ENCODE peak calls at places on chromosomes 6 and 20, in seven cellular contexts. One of them, this sample, is unnamed.
A peak's percentile ranks its signal among the peaks of the same experiment; 100 is the strongest.

GRCh38 chr6:170210651-170211403 is 80.1 kb downstream of the DLL1 start:
- DNase-seq in A549: no peak
- DNase-seq in GM10248: no peak
- DNase-seq in heart left ventricle: no peak
- DNase-seq in adrenal gland: no peak
- DNase-seq in AG04450: no peak
- DNase-seq in psoas muscle: no peak
- DNase-seq in this sample: no peak

GRCh38 chr6:143743256-143744166 is 65.7 kb downstream of the PHACTR2 start:
- DNase-seq in A549: no peak
- DNase-seq in GM10248: no peak
- DNase-seq in heart left ventricle: no peak
- DNase-seq in adrenal gland: no peak
- DNase-seq in AG04450: peak; percentile 21
- DNase-seq in psoas muscle: no peak
- DNase-seq in this sample: no peak

GRCh38 chr6:56962451-56962850 is 7.5 kb downstream of the BEND6 start:
- DNase-seq in A549: no peak
- DNase-seq in GM10248: no peak
- DNase-seq in heart left ventricle: no peak
- DNase-seq in adrenal gland: no peak
- DNase-seq in AG04450: no peak
- DNase-seq in psoas muscle: no peak
- DNase-seq in this sample: no peak

GRCh38 chr6:143321687-143322086 is 128.8 kb downstream of the ADAT2 start:
- DNase-seq in A549: no peak
- DNase-seq in GM10248: no peak
- DNase-seq in heart left ventricle: no peak
- DNase-seq in adrenal gland: no peak
- DNase-seq in AG04450: no peak
- DNase-seq in psoas muscle: no peak
- DNase-seq in this sample: no peak

GRCh38 chr6:73505142-73505541 is 15.7 kb downstream of the EEF1A1 start:
- DNase-seq in A549: no peak
- DNase-seq in GM10248: no peak
- DNase-seq in heart left ventricle: no peak
- DNase-seq in adrenal gland: no peak
- DNase-seq in AG04450: no peak
- DNase-seq in psoas muscle: no peak
- DNase-seq in this sample: no peak

GRCh38 chr20:8330785-8331699 is 199.0 kb downstream of the PLCB1 start:
- DNase-seq in A549: no peak
- DNase-seq in GM10248: no peak
- DNase-seq in heart left ventricle: no peak
- DNase-seq in adrenal gland: no peak
- DNase-seq in AG04450: no peak
- DNase-seq in psoas muscle: no peak
- DNase-seq in this sample: no peak

GRCh38 chr6:41283597-41283996 is 2.9 kb downstream of the TREM1 start:
- DNase-seq in A549: no peak
- DNase-seq in GM10248: no peak
- DNase-seq in heart left ventricle: no peak
- DNase-seq in adrenal gland: no peak
- DNase-seq in AG04450: no peak
- DNase-seq in psoas muscle: no peak
- DNase-seq in this sample: no peak

GRCh38 chr20:63321148-63321831 is 28.3 kb downstream of the COL20A1 start:
- DNase-seq in A549: no peak
- DNase-seq in GM10248: no peak
- DNase-seq in heart left ventricle: peak; percentile 74
- DNase-seq in adrenal gland: peak; percentile 37
- DNase-seq in AG04450: no peak
- DNase-seq in psoas muscle: peak; percentile 50
- DNase-seq in this sample: no peak

GRCh38 chr6:56699066-56699654 is 56.5 kb upstream of the DST start:
- DNase-seq in A549: no peak
- DNase-seq in GM10248: peak; percentile 36
- DNase-seq in heart left ventricle: no peak
- DNase-seq in adrenal gland: no peak
- DNase-seq in AG04450: no peak
- DNase-seq in psoas muscle: no peak
- DNase-seq in this sample: peak; percentile 32

GRCh38 chr6:23213651-23214050 is 644.3 kb downstream of the HDGFL1 start:
- DNase-seq in A549: no peak
- DNase-seq in GM10248: no peak
- DNase-seq in heart left ventricle: no peak
- DNase-seq in adrenal gland: no peak
- DNase-seq in AG04450: no peak
- DNase-seq in psoas muscle: no peak
- DNase-seq in this sample: no peak

GRCh38 chr6:155171747-155172191 is 92.0 kb upstream of the CLDN20 start:
- DNase-seq in A549: no peak
- DNase-seq in GM10248: no peak
- DNase-seq in heart left ventricle: no peak
- DNase-seq in adrenal gland: no peak
- DNase-seq in AG04450: no peak
- DNase-seq in psoas muscle: no peak
- DNase-seq in this sample: no peak

GRCh38 chr6:146997062-146997461 is 207.2 kb upstream of the STXBP5 start:
- DNase-seq in A549: peak; percentile 33
- DNase-seq in GM10248: no peak
- DNase-seq in heart left ventricle: no peak
- DNase-seq in adrenal gland: no peak
- DNase-seq in AG04450: peak; percentile 51
- DNase-seq in psoas muscle: no peak
- DNase-seq in this sample: no peak

GRCh38 chr6:136103763-136104311 is 146.3 kb downstream of the MTFR2 start:
- DNase-seq in A549: no peak
- DNase-seq in GM10248: no peak
- DNase-seq in heart left ventricle: peak; percentile 87
- DNase-seq in adrenal gland: peak; percentile 36
- DNase-seq in AG04450: no peak
- DNase-seq in psoas muscle: peak; percentile 69
- DNase-seq in this sample: no peak

GRCh38 chr6:11224252-11224965 is 8.1 kb downstream of the NEDD9 start:
- DNase-seq in A549: no peak
- DNase-seq in GM10248: no peak
- DNase-seq in heart left ventricle: no peak
- DNase-seq in adrenal gland: no peak
- DNase-seq in AG04450: no peak
- DNase-seq in psoas muscle: no peak
- DNase-seq in this sample: no peak

GRCh38 chr6:168472363-168472762 is 31.4 kb downstream of the SMOC2 start:
- DNase-seq in A549: no peak
- DNase-seq in GM10248: no peak
- DNase-seq in heart left ventricle: no peak
- DNase-seq in adrenal gland: no peak
- DNase-seq in AG04450: no peak
- DNase-seq in psoas muscle: no peak
- DNase-seq in this sample: no peak

GRCh38 chr20:17281478-17281877 is 54.6 kb downstream of the PCSK2 start:
- DNase-seq in A549: peak; percentile 44
- DNase-seq in GM10248: no peak
- DNase-seq in heart left ventricle: no peak
- DNase-seq in adrenal gland: peak; percentile 19
- DNase-seq in AG04450: no peak
- DNase-seq in psoas muscle: no peak
- DNase-seq in this sample: peak; percentile 7

GRCh38 chr6:169165031-169165430 is 88.6 kb downstream of the THBS2 start:
- DNase-seq in A549: no peak
- DNase-seq in GM10248: no peak
- DNase-seq in heart left ventricle: no peak
- DNase-seq in adrenal gland: no peak
- DNase-seq in AG04450: no peak
- DNase-seq in psoas muscle: no peak
- DNase-seq in this sample: no peak

GRCh38 chr20:48782901-48783308 is 44.9 kb downstream of the PREX1 start:
- DNase-seq in A549: no peak
- DNase-seq in GM10248: no peak
- DNase-seq in heart left ventricle: no peak
- DNase-seq in adrenal gland: no peak
- DNase-seq in AG04450: no peak
- DNase-seq in psoas muscle: no peak
- DNase-seq in this sample: no peak

GRCh38 chr20:31909253-31910070 is 39.0 kb downstream of the TTLL9 start:
- DNase-seq in A549: no peak
- DNase-seq in GM10248: peak; percentile 6
- DNase-seq in heart left ventricle: no peak
- DNase-seq in adrenal gland: no peak
- DNase-seq in AG04450: no peak
- DNase-seq in psoas muscle: no peak
- DNase-seq in this sample: no peak

GRCh38 chr6:106685833-106686232 is 56.5 kb downstream of the QRSL1 start:
- DNase-seq in A549: no peak
- DNase-seq in GM10248: no peak
- DNase-seq in heart left ventricle: no peak
- DNase-seq in adrenal gland: no peak
- DNase-seq in AG04450: no peak
- DNase-seq in psoas muscle: no peak
- DNase-seq in this sample: no peak

GRCh38 chr6:136546321-136546720 is 3.9 kb downstream of the MAP7 start:
- DNase-seq in A549: no peak
- DNase-seq in GM10248: no peak
- DNase-seq in heart left ventricle: no peak
- DNase-seq in adrenal gland: no peak
- DNase-seq in AG04450: no peak
- DNase-seq in psoas muscle: no peak
- DNase-seq in this sample: no peak

GRCh38 chr6:79001415-79001814 is 76.6 kb downstream of the PHIP start:
- DNase-seq in A549: no peak
- DNase-seq in GM10248: no peak
- DNase-seq in heart left ventricle: no peak
- DNase-seq in adrenal gland: no peak
- DNase-seq in AG04450: no peak
- DNase-seq in psoas muscle: no peak
- DNase-seq in this sample: no peak

GRCh38 chr6:71043902-71044301 is 87.0 kb upstream of the B3GAT2 start:
- DNase-seq in A549: no peak
- DNase-seq in GM10248: no peak
- DNase-seq in heart left ventricle: no peak
- DNase-seq in adrenal gland: no peak
- DNase-seq in AG04450: no peak
- DNase-seq in psoas muscle: no peak
- DNase-seq in this sample: no peak
- TF ChIP-seq CTCF in A549: no peak
- TF ChIP-seq CTCF in GM10248: no peak
- TF ChIP-seq CTCF in heart left ventricle: no peak
- TF ChIP-seq CTCF in adrenal gland: no peak
- TF ChIP-seq CTCF in AG04450: no peak
- TF ChIP-seq CTCF in psoas muscle: no peak
- TF ChIP-seq CTCF in this sample: no peak

DNA sequence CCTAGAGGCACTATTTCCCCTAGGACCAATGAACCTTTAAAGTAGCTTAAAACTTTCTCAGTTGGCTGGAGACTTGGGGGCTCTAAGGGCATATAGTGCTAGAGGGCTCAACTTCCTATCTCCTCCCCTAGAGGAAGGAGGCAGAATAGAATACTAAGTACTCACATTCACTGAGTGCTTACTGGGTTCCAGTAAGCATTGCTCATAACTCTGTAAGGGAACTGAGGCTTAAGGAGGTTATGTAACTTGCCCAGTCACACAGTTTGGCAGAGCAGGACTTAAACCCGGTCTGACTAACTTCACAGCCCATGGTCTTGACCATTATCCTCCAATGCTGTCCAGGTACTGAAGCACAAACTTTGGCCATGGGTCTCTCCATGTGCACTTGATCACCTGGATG is 12.5 kb downstream of the SESN1 start:
- DNase-seq in A549: no peak
- DNase-seq in GM10248: no peak
- DNase-seq in heart left ventricle: no peak
- DNase-seq in adrenal gland: no peak
- DNase-seq in AG04450: no peak
- DNase-seq in psoas muscle: no peak
- DNase-seq in this sample: no peak
- TF ChIP-seq CTCF in A549: no peak
- TF ChIP-seq CTCF in GM10248: no peak
- TF ChIP-seq CTCF in heart left ventricle: no peak
- TF ChIP-seq CTCF in adrenal gland: no peak
- TF ChIP-seq CTCF in AG04450: peak; percentile 10
- TF ChIP-seq CTCF in psoas muscle: peak; percentile 36
- TF ChIP-seq CTCF in this sample: no peak

GRCh38 chr6:112309244-112309643 is 37.9 kb upstream of the RFPL4B start:
- DNase-seq in A549: no peak
- DNase-seq in GM10248: no peak
- DNase-seq in heart left ventricle: no peak
- DNase-seq in adrenal gland: no peak
- DNase-seq in AG04450: no peak
- DNase-seq in psoas muscle: peak; percentile 41
- DNase-seq in this sample: no peak

GRCh38 chr6:112310439-112311154 is 36.5 kb upstream of the RFPL4B start:
- DNase-seq in A549: no peak
- DNase-seq in GM10248: no peak
- DNase-seq in heart left ventricle: no peak
- DNase-seq in adrenal gland: no peak
- DNase-seq in AG04450: no peak
- DNase-seq in psoas muscle: no peak
- DNase-seq in this sample: no peak

GRCh38 chr6:112307707-112308106 is 39.4 kb upstream of the RFPL4B start:
- DNase-seq in A549: no peak
- DNase-seq in GM10248: peak; percentile 69
- DNase-seq in heart left ventricle: no peak
- DNase-seq in adrenal gland: no peak
- DNase-seq in AG04450: no peak
- DNase-seq in psoas muscle: no peak
- DNase-seq in this sample: peak; percentile 51

GRCh38 chr6:112308476-112308875 is 38.7 kb upstream of the RFPL4B start:
- DNase-seq in A549: no peak
- DNase-seq in GM10248: no peak
- DNase-seq in heart left ventricle: no peak
- DNase-seq in adrenal gland: no peak
- DNase-seq in AG04450: no peak
- DNase-seq in psoas muscle: peak; percentile 47
- DNase-seq in this sample: no peak

DNA sequence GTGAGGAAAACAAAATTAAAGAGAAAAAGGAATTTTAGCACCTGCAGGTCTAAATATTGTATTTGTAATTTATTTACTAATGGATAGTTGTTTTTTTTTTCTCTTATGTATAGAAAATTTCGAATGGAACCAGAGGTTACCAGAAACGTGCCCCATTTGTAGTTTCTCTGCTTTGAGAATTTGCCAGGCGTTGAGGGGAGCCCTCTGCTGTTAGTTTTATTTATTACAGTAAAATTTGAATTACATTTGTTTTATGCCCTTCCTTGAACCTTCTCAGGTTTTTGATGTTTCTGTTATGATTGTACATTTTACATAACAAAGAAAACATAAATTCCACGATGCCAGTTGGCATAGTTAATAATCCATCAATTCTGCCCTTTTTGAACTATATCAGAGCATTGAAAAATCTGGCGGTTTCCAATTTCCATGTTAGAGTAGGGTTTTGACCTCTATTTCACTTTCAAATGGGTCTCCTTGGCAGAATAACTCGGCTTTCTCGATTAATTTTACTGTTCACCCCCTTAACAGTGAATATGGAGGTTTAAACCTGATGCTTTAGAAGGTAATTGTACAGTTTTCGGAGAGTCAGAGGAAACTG is 35.1 kb upstream of the RFPL4B start:
- DNase-seq in A549: no peak
- DNase-seq in GM10248: peak; percentile 47
- DNase-seq in heart left ventricle: no peak
- DNase-seq in adrenal gland: no peak
- DNase-seq in AG04450: no peak
- DNase-seq in psoas muscle: no peak
- DNase-seq in this sample: peak; percentile 47
- TF ChIP-seq CTCF in A549: peak; percentile 69
- TF ChIP-seq CTCF in GM10248: peak; percentile 48
- TF ChIP-seq CTCF in heart left ventricle: peak; percentile 85
- TF ChIP-seq CTCF in adrenal gland: peak; percentile 72
- TF ChIP-seq CTCF in AG04450: peak; percentile 65
- TF ChIP-seq CTCF in psoas muscle: peak; percentile 70
- TF ChIP-seq CTCF in this sample: peak; percentile 40

GRCh38 chr6:138403324-138403800 is 661 bp upstream of the HEBP2 start:
- DNase-seq in A549: peak; percentile 18
- DNase-seq in GM10248: peak; percentile 60
- DNase-seq in heart left ventricle: peak; percentile 62
- DNase-seq in adrenal gland: peak; percentile 27
- DNase-seq in AG04450: no peak
- DNase-seq in psoas muscle: peak; percentile 74
- DNase-seq in this sample: peak; percentile 74
- TF ChIP-seq CTCF in A549: no peak
- TF ChIP-seq CTCF in GM10248: peak; percentile 47
- TF ChIP-seq CTCF in heart left ventricle: no peak
- TF ChIP-seq CTCF in adrenal gland: no peak
- TF ChIP-seq CTCF in AG04450: peak; percentile 22
- TF ChIP-seq CTCF in psoas muscle: peak; percentile 26
- TF ChIP-seq CTCF in this sample: peak; percentile 13